ENCODE peak calls at places on chromosomes 4 and X, in nine cellular contexts. N, I, X, F, B, V, G, U and E are unnamed samples.

GRCh38 chr4:88244056-88244455 is 40.3 kb downstream of the PPM1K start:
- DNase-seq in G (no peak), X (no peak), B (no peak), I (no peak), N (no peak), U (no peak), F (no peak), V (no peak), E (no peak)

GRCh38 chr4:154399259-154399974 is 92.2 kb downstream of the DCHS2 start:
- DNase-seq in F (no peak), I (no peak), N (no peak), U (no peak), G (peak), X (peak), B (no peak), V (no peak), E (no peak)

GRCh38 chrX:70030242-70030823 is 19.4 kb downstream of the AWAT2 start:
- DNase-seq in G (peak), N (peak), X (peak), B (peak), U (peak), F (peak), I (no peak), V (peak), E (peak)

GRCh38 chrX:118727686-118728339 is 407 bp downstream of the IL13RA1 start:
- DNase-seq in N (peak), G (no peak), V (peak), F (no peak), I (no peak), X (peak), U (no peak), B (no peak), E (peak)

GRCh38 chr4:155047755-155048154 is 160.7 kb upstream of the NPY2R start:
- DNase-seq in V (no peak), I (no peak), G (peak), B (no peak), N (no peak), X (peak), F (no peak), U (no peak), E (no peak)

GRCh38 chr4:118988635-118988972 is 100.0 kb downstream of the SYNPO2 start:
- DNase-seq in V (no peak), F (no peak), I (no peak), U (no peak), G (no peak), X (no peak), N (no peak), B (no peak), E (no peak)

GRCh38 chr4:67393699-67394281 is 151.5 kb downstream of the CENPC start:
- DNase-seq in X (peak), V (no peak), F (peak), U (no peak), N (peak), I (no peak), G (no peak), B (peak), E (peak)

GRCh38 chr4:101753702-101754101 is 36.8 kb upstream of the BANK1 start:
- DNase-seq in B (no peak), N (no peak), F (no peak), V (no peak), U (no peak), G (no peak), I (no peak), X (peak), E (no peak)

GRCh38 chrX:112008724-112009123 is 73.9 kb downstream of the TRPC5 start:
- DNase-seq in X (no peak), N (no peak), I (no peak), F (no peak), V (no peak), B (no peak), U (no peak), G (no peak), E (no peak)